ENCODE peak calls at places on chromosomes 6 and 20, in ten cellular contexts. H is GM23248, C is neuronal stem cell, D is HCT116, M is mesenchymal stem cell, R is fibroblast of lung, G is H9, Q is mammary epithelial cell, W is OCI-LY7, K is IMR-90. O is an unnamed sample.

GRCh38 chr6:25652007-25652515 is at the start of gene SCGN:
- DNase-seq in Q (peak; percentile 67), H (peak; percentile 75), C (peak; percentile 81), K (peak; percentile 36), W (no peak), G (peak; percentile 83), D (no peak), R (peak; percentile 67), M (peak; percentile 64), O (peak; percentile 89)

GRCh38 chr6:3414704-3415453 is 42.0 kb downstream of the SLC22A23 start:
- DNase-seq in M (peak; percentile 51), Q (peak; percentile 88), W (no peak), H (no peak), G (peak; percentile 64), D (no peak), R (no peak), C (no peak), K (peak; percentile 75), O (peak; percentile 95)

GRCh38 chr20:63546686-63547483 is 664 bp downstream of the SRMS start:
- DNase-seq in R (no peak), Q (no peak), D (no peak), M (no peak), H (no peak), G (no peak), W (no peak), K (no peak), C (no peak), O (no peak)

GRCh38 chr20:62741191-62741676 is 32.6 kb downstream of the NTSR1 start:
- DNase-seq in H (peak; percentile 36), Q (no peak), M (peak; percentile 13), G (peak; percentile 62), R (no peak), W (no peak), D (no peak), C (peak; percentile 62), K (no peak), O (no peak)

GRCh38 chr6:28134716-28135115 is 7.0 kb upstream of the ZKSCAN8 start:
- DNase-seq in D (no peak), C (no peak), G (no peak), M (peak; percentile 11), H (no peak), R (no peak), W (no peak), K (no peak), Q (no peak), O (peak; percentile 9)

GRCh38 chr6:160534050-160534696 is 129.9 kb downstream of the LPA start:
- DNase-seq in M (peak; percentile 65), Q (peak; percentile 25), K (peak; percentile 24), G (peak; percentile 79), R (peak; percentile 49), H (peak; percentile 54), C (peak; percentile 66), D (peak; percentile 18), W (peak; percentile 37), O (peak; percentile 5)

GRCh38 chr20:45058168-45058850 is 42.6 kb downstream of the KCNS1 start:
- DNase-seq in H (no peak), K (no peak), G (no peak), C (no peak), Q (no peak), R (no peak), M (no peak), W (no peak), D (no peak), O (no peak)

GRCh38 chr6:32975886-32976285 is 7.5 kb downstream of the BRD2 start:
- DNase-seq in G (no peak), Q (no peak), M (no peak), W (no peak), R (no peak), C (no peak), K (no peak), D (no peak), H (no peak), O (no peak)

GRCh38 chr6:44701637-44702101 is 314.2 kb downstream of the CDC5L start:
- DNase-seq in M (no peak), G (peak; percentile 45), D (no peak), Q (no peak), R (no peak), K (no peak), W (no peak), C (peak; percentile 42), H (peak; percentile 77), O (no peak)

DNA sequence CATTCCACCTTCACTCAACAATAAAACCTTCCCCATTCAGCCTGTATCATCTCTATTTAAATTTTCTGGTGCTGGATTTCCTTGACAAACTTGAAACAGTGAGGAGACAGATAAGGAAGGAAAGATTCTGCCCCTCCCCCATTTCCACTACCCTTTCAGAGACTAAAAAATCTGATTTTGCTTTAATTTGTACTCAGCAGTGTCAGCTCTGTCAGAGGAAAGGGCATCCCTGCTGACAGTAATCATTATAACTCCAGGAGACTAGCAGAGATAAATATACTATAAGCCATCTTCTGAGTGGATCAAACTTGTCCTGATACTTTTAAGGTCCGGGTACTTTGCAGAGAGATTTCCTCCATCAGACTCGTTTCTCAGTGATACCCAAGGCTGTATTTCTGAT is 155.6 kb downstream of the SAMD5 start:
- DNase-seq in G (no peak), M (no peak), W (no peak), H (no peak), K (no peak), Q (no peak), R (no peak), D (no peak), C (no peak), O (no peak)
- H3K27ac ChIP-seq in G (no peak overlapping the region), M (no peak overlapping the region), W (no peak overlapping the region), H (no peak overlapping the region), K (no peak overlapping the region), Q (no peak overlapping the region), R (no peak overlapping the region), D (no peak overlapping the region), C (no peak overlapping the region), O (no peak overlapping the region)

DNA sequence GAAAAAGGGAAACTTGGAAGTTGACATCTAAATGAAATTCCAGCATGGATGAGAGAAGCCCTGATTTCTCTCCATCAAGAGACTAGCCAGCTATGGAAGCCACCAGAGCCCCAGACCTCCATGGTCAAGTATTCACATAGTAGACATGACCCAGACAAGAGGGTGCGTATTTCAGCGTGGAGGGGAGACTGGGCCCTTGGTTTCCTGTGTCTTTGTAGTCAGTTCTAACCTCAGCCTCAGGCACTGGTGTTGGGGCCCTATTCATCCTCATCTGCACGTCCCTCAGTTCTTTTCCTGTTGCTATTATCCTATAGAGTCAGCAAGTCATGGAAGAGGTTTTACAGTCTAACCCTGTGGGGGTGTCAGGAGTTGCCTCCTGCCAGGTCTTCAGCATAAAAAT is 12.5 kb downstream of the GNL1 start:
- DNase-seq in D (no peak), M (no peak), W (no peak), K (no peak), H (no peak), G (no peak), R (no peak), Q (no peak), C (no peak), O (no peak)
- H3K4me2 ChIP-seq in D (no peak overlapping the region), M (no peak overlapping the region), W (no peak overlapping the region), K (no peak overlapping the region), H (no peak overlapping the region), G (no peak overlapping the region), R (no peak overlapping the region), Q (no peak overlapping the region), C (no peak overlapping the region), O (no peak overlapping the region)

DNA sequence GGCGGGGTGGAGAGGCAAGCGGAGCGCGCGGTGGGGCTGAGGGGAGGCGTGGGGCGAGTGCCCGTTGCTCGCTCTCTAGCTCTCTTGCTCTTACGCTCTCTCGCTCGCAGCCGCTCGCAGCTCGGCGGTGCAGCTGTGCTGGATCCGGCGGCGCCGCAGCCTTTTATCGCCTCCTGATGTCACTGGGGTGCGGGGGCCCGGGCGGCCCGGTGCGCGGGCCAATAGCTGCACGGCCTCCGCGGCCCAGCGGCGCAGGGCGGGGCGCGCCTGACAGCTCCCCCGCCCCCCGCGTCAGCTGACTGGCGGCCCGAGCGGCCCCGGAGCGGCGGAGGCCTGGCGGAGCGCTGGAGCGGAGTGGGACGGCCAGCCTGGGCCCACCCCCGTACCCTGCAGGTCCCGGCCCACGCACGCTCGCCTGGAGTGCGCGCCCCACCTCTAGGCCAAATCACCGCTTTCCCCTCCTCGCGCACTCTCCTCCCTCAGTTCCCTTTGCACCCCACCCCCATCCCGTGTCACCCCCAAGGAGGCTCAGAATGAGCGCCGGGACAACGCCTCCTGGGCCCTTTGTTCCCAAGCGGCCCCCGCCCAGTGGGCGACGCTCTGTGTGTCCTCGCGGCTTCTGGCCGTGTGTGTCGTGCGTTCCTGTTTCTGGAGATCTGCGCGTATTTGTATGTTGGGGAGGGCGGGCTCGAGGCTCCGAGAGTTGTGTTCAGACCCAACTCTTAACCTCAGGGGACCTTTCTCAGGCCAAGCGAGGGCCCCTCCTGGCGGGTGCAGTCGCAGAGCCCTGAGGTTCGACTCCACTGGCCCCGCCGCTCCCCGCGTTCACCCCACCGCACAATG is at the start of gene MAFB:
- DNase-seq in M (peak; percentile 93), Q (peak; percentile 77), D (no peak), K (peak; percentile 71), H (peak; percentile 98), R (peak; percentile 94), W (no peak), G (peak; percentile 90), C (peak; percentile 91), O (peak; percentile 67)
- H3K27ac ChIP-seq in M (no peak within 1 kb of the TSS), Q (no peak within 1 kb of the TSS), D (peak within 1 kb of the TSS; percentile 26), K (peak within 1 kb of the TSS; percentile 36), H (peak within 1 kb of the TSS; percentile 93), R (peak within 1 kb of the TSS; percentile 71), W (no peak within 1 kb of the TSS), G (no peak within 1 kb of the TSS), C (peak within 1 kb of the TSS; percentile 55), O (peak within 1 kb of the TSS; percentile 90)

DNA sequence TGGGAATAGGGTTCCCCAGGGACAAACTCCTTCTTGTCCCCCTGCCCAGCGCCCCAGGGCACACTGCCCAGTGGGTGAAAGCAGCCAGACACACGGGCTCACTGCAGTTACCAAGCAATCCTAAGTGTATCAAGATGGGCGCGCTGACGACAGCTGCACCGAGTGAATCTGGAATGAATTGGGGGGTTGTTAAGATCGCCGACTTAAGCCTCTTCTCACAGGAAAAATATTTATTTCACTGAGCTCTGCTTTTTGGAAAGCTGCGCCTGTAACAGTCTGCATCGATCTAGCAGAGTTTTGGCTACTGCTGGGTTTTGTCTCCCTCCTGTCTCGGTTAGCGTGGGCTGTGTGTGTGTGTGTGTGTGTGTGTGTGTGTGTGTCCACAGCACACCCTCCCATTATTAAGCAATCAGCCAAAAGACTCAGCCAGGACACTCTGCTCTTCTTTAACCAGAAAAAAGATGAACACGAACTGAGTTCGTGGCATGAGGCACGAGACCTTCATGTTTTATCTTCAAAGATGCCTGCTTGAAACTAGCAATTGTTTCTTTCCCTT is 35.9 kb downstream of the RIPOR3 start:
- DNase-seq in M (peak; percentile 92), H (peak; percentile 92), W (no peak), Q (no peak), D (no peak), G (no peak), C (no peak), K (peak; percentile 88), R (peak; percentile 92), O (no peak)
- H3K4me2 ChIP-seq in M (no peak overlapping the region), H (peak overlapping the region; percentile 81), W (no peak overlapping the region), Q (no peak overlapping the region), D (no peak overlapping the region), G (no peak overlapping the region), C (no peak overlapping the region), K (peak overlapping the region; percentile 44), R (peak overlapping the region; percentile 20), O (no peak overlapping the region)

GRCh38 chr6:150617062-150617461 is 17.4 kb downstream of the PLEKHG1 start:
- DNase-seq in R (no peak), G (no peak), W (no peak), M (no peak), C (no peak), H (no peak), K (no peak), Q (no peak), D (no peak), O (no peak)
- H3K27ac ChIP-seq in R (no peak overlapping the region), G (no peak overlapping the region), W (no peak overlapping the region), M (no peak overlapping the region), C (no peak overlapping the region), H (no peak overlapping the region), K (no peak overlapping the region), Q (no peak overlapping the region), D (no peak overlapping the region), O (no peak overlapping the region)

GRCh38 chr6:63502165-63502564 is 70.1 kb upstream of the LOC128125822 start:
- DNase-seq in R (no peak), Q (no peak), H (no peak), D (no peak), C (no peak), G (no peak), W (no peak), K (no peak), M (no peak), O (no peak)
- H3K4me2 ChIP-seq in R (no peak overlapping the region), Q (no peak overlapping the region), H (no peak overlapping the region), D (peak overlapping the region; percentile 11), C (no peak overlapping the region), G (no peak overlapping the region), W (no peak overlapping the region), K (no peak overlapping the region), M (no peak overlapping the region), O (no peak overlapping the region)

O was measured in trophoblast cell.